ENCODE peak calls at places on chromosomes 2 and 18, in four cellular contexts. J is GM23248; S is psoas muscle; A is CD8-positive, alpha-beta memory T cell. M is an unnamed sample.
A peak's percentile ranks its signal among the peaks of the same experiment; 100 is the strongest.

GRCh38 chr18:79952996-79953559 is 1.6 kb upstream of the SLC66A2 start:
- DNase-seq in J (no peak), S (no peak), A (no peak), M (no peak)

GRCh38 chr18:2905802-2906521 is 59.2 kb downstream of the EMILIN2 start:
- DNase-seq in A (peak; percentile 29), S (peak; percentile 75), J (peak; percentile 69), M (peak; percentile 75)

GRCh38 chr2:217835931-217836881 is 166.6 kb downstream of the TNS1 start:
- DNase-seq in S (peak; percentile 80), A (no peak), J (peak; percentile 94), M (no peak)

GRCh38 chr2:166239548-166239947 is 111.7 kb upstream of the SCN1A start:
- DNase-seq in J (peak; percentile 95), A (no peak), S (no peak), M (no peak)

GRCh38 chr2:134304726-134305509 is 51.0 kb downstream of the MGAT5 start:
- DNase-seq in S (no peak), J (no peak), A (no peak), M (no peak)

GRCh38 chr2:96152301-96153165 is 7.3 kb upstream of the DUSP2 start:
- DNase-seq in J (no peak), S (no peak), A (no peak), M (no peak)

GRCh38 chr2:105005170-105005569 is 32.7 kb upstream of the MRPS9 start:
- DNase-seq in S (no peak), J (no peak), A (no peak), M (no peak)

GRCh38 chr2:19021100-19021476 is 337.3 kb downstream of the OSR1 start:
- DNase-seq in J (peak; percentile 93), S (no peak), A (no peak), M (no peak)

GRCh38 chr2:70086278-70086837 is 919 bp upstream of the PCBP1 start:
- DNase-seq in S (peak; percentile 74), J (peak; percentile 93), A (peak; percentile 95), M (peak; percentile 72)

GRCh38 chr2:73225513-73226360 is 7.3 kb downstream of the PRADC1 start:
- DNase-seq in J (no peak), S (no peak), A (no peak), M (no peak)

GRCh38 chr2:51657849-51658248 is 625.9 kb upstream of the NRXN1 start:
- DNase-seq in J (no peak), S (no peak), A (no peak), M (no peak)

GRCh38 chr2:227870710-227871374 is 589 bp upstream of the DAW1 start:
- DNase-seq in A (no peak), J (peak; percentile 45), S (no peak), M (no peak)

GRCh38 chr2:37543967-37544366 is 127.5 kb downstream of the CDC42EP3 start:
- DNase-seq in J (no peak), S (no peak), A (no peak), M (no peak)

GRCh38 chr18:28511421-28511821 is 334.5 kb upstream of the CDH2 start:
- DNase-seq in S (no peak), A (no peak), J (peak; percentile 48), M (no peak)

GRCh38 chr2:102256281-102256680 is 55.1 kb upstream of the IL1RL1 start:
- DNase-seq in A (peak; percentile 15), S (no peak), J (no peak), M (peak; percentile 25)

GRCh38 chr2:240915526-240916335 is 9.6 kb downstream of the CROCC2 start:
- DNase-seq in J (no peak), A (no peak), S (peak; percentile 13), M (no peak)
- H3K4me3 ChIP-seq in J (no peak overlapping the region), A (no peak overlapping the region), S (no peak overlapping the region), M (no peak overlapping the region)

GRCh38 chr2:47520302-47520630 is 117.3 kb downstream of the MSH2 start:
- DNase-seq in A (no peak), S (no peak), J (no peak), M (peak; percentile 13)
- H3K4me3 ChIP-seq in A (peak overlapping the region; percentile 47), S (peak overlapping the region; percentile 63), J (peak overlapping the region; percentile 71), M (peak overlapping the region; percentile 48)

DNA sequence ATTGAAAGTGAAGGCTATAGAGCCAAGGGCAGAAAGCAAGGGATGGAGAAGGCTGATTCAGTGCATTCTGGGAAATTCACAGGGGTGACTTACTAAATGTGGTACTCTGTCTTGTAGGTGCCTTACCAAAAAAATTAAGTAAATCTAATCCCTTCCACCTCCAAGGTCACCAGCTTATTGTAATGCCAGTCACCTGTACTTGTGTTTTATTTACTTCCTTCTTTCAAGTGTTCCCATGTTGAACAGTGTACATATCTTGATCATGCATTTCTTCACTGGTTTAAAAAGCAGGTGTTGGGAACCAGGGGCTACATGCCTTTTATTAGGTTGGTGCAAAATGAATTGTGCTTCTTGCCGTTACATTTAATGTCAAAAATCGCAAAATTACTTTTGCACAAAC is 137.0 kb upstream of the ARHGAP28 start:
- DNase-seq in A (no peak), J (no peak), S (no peak), M (no peak)
- H3K4me3 ChIP-seq in A (no peak overlapping the region), J (no peak overlapping the region), S (no peak overlapping the region), M (no peak overlapping the region)

GRCh38 chr18:5895300-5895885 is at the start of gene TMEM200C:
- DNase-seq in J (peak; percentile 36), A (no peak), S (peak; percentile 33), M (no peak)
- H3K4me3 ChIP-seq in J (no peak within 1 kb of the TSS), A (no peak within 1 kb of the TSS), S (peak within 1 kb of the TSS; percentile 54), M (no peak within 1 kb of the TSS)

DNA sequence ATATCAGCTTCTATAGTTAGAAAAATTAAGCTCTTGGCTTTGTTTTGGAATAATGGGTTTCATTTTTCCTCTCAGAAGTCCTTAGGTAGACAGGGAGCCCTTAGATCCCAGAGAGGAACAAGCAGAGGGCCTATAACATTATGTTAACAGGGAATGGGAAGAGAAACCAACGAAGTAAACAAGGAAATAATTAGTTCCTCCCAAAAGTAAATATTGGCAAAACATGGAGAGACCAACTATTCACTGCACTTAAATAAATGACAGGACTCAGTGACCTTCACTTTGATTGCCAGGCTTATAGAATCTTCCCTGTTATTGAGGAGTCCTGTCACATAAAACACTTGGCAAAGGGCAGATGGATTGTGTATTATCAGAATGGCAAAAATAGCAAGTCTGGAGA is 5.3 kb downstream of the CRIM1 start:
- DNase-seq in J (no peak), S (no peak), A (no peak), M (no peak)
- H3K4me3 ChIP-seq in J (peak overlapping the region; percentile 99), S (no peak overlapping the region), A (no peak overlapping the region), M (no peak overlapping the region)

GRCh38 chr18:77065221-77065981 is 67.2 kb downstream of the MBP start:
- DNase-seq in S (peak; percentile 64), J (peak; percentile 95), A (no peak), M (peak; percentile 36)
- H3K4me3 ChIP-seq in S (no peak overlapping the region), J (peak overlapping the region; percentile 20), A (no peak overlapping the region), M (no peak overlapping the region)